ENCODE peak calls at places on chromosomes 3 and 15, in eight cellular contexts. F, S, B, A, I, J, P and L are unnamed samples.

GRCh38 chr15:99566157-99566900 is 545 bp downstream of the MEF2A start:
- DNase-seq in P (no peak), B (peak; percentile 51), I (peak; percentile 5), F (peak; percentile 55), J (peak; percentile 11), A (no peak), S (peak; percentile 21), L (peak; percentile 44)

GRCh38 chr3:55562672-55563071 is 75.6 kb upstream of the WNT5A start:
- DNase-seq in F (no peak), A (no peak), B (no peak), S (no peak), P (no peak), J (no peak), I (no peak), L (no peak)

GRCh38 chr15:42070966-42071350 is 23.4 kb downstream of the PLA2G4D start:
- DNase-seq in J (no peak), A (no peak), B (no peak), P (no peak), I (no peak), S (no peak), F (no peak), L (peak; percentile 50)

GRCh38 chr3:142947799-142948575 is 15.5 kb downstream of the PAQR9 start:
- DNase-seq in A (no peak), I (no peak), S (peak; percentile 19), B (peak; percentile 24), P (no peak), J (peak; percentile 46), F (no peak), L (no peak)

GRCh38 chr15:78276032-78276943 is 11.9 kb downstream of the DNAJA4 start:
- DNase-seq in S (no peak), P (no peak), I (no peak), J (no peak), F (no peak), B (no peak), A (no peak), L (peak; percentile 14)

GRCh38 chr3:23923786-23924185 is 6.9 kb downstream of the RPL15 start:
- DNase-seq in A (no peak), J (peak; percentile 84), B (no peak), S (no peak), P (no peak), F (no peak), I (no peak), L (no peak)

GRCh38 chr3:131047582-131047981 is 20.9 kb downstream of the NEK11 start:
- DNase-seq in B (no peak), F (no peak), A (no peak), I (no peak), P (no peak), S (no peak), J (no peak), L (no peak)

GRCh38 chr15:77734306-77734705 is 101.6 kb upstream of the LINGO1 start:
- DNase-seq in F (no peak), P (no peak), J (no peak), S (no peak), B (no peak), A (no peak), I (no peak), L (no peak)

GRCh38 chr3:14019459-14019858 is 105.2 kb downstream of the CHCHD4 start:
- DNase-seq in F (no peak), B (no peak), S (no peak), I (no peak), P (no peak), J (no peak), A (no peak), L (no peak)

GRCh38 chr3:146390006-146390772 is 79.2 kb downstream of the PLSCR2 start:
- DNase-seq in P (no peak), J (peak; percentile 66), F (no peak), S (no peak), I (no peak), A (no peak), B (no peak), L (no peak)